ENCODE peak calls at places on chromosomes 2 and 18, in six cellular contexts. One of them, this sample, is unnamed.

GRCh38 chr2:110979834-110980612 is 140.7 kb upstream of the BCL2L11 start:
- DNase-seq in SK-N-SH: no peak
- DNase-seq in GM23338: peak; percentile 12
- DNase-seq in MM.1S: no peak
- DNase-seq in PC-3: peak; percentile 38
- DNase-seq in GM23248: no peak
- DNase-seq in this sample: no peak

GRCh38 chr2:71662665-71663394 is 209.5 kb downstream of the DYSF start:
- DNase-seq in MM.1S: no peak
- DNase-seq in GM23248: no peak
- DNase-seq in PC-3: no peak
- DNase-seq in SK-N-SH: no peak
- DNase-seq in GM23338: no peak
- DNase-seq in this sample: no peak

GRCh38 chr2:54497738-54498680 is 41.9 kb downstream of the SPTBN1 start:
- DNase-seq in GM23248: peak; percentile 58
- DNase-seq in GM23338: peak; percentile 68
- DNase-seq in MM.1S: no peak
- DNase-seq in PC-3: peak; percentile 20
- DNase-seq in SK-N-SH: no peak
- DNase-seq in this sample: peak; percentile 35

GRCh38 chr2:44553456-44553855 is 191.7 kb downstream of the CAMKMT start:
- DNase-seq in PC-3: peak; percentile 79
- DNase-seq in SK-N-SH: no peak
- DNase-seq in GM23338: no peak
- DNase-seq in GM23248: peak; percentile 84
- DNase-seq in MM.1S: no peak
- DNase-seq in this sample: no peak

GRCh38 chr2:179263460-179264237 is 983 bp downstream of the SESTD1 start:
- DNase-seq in PC-3: peak; percentile 56
- DNase-seq in GM23338: peak; percentile 44
- DNase-seq in GM23248: peak; percentile 68
- DNase-seq in SK-N-SH: peak; percentile 75
- DNase-seq in MM.1S: peak; percentile 40
- DNase-seq in this sample: peak; percentile 48

GRCh38 chr2:13034861-13035260 is 318.1 kb downstream of the TRIB2 start:
- DNase-seq in MM.1S: no peak
- DNase-seq in GM23248: no peak
- DNase-seq in PC-3: no peak
- DNase-seq in SK-N-SH: no peak
- DNase-seq in GM23338: no peak
- DNase-seq in this sample: no peak

GRCh38 chr2:63099032-63099431 is 48.4 kb downstream of the OTX1 start:
- DNase-seq in SK-N-SH: no peak
- DNase-seq in GM23248: no peak
- DNase-seq in MM.1S: no peak
- DNase-seq in PC-3: no peak
- DNase-seq in GM23338: no peak
- DNase-seq in this sample: no peak

GRCh38 chr2:237158194-237158593 is 72.5 kb downstream of the COPS8 start:
- DNase-seq in GM23338: no peak
- DNase-seq in SK-N-SH: no peak
- DNase-seq in GM23248: no peak
- DNase-seq in MM.1S: no peak
- DNase-seq in PC-3: no peak
- DNase-seq in this sample: no peak

GRCh38 chr18:7273301-7273911 is 42.5 kb downstream of the LRRC30 start:
- DNase-seq in MM.1S: no peak
- DNase-seq in PC-3: peak; percentile 91
- DNase-seq in GM23248: peak; percentile 84
- DNase-seq in GM23338: no peak
- DNase-seq in SK-N-SH: no peak
- DNase-seq in this sample: peak; percentile 15

GRCh38 chr2:15546297-15547098 is 14.6 kb downstream of the NBAS start:
- DNase-seq in MM.1S: no peak
- DNase-seq in GM23338: no peak
- DNase-seq in GM23248: no peak
- DNase-seq in PC-3: no peak
- DNase-seq in SK-N-SH: no peak
- DNase-seq in this sample: no peak

GRCh38 chr2:228015741-228016140 is 144.3 kb downstream of the DAW1 start:
- DNase-seq in MM.1S: no peak
- DNase-seq in GM23338: no peak
- DNase-seq in PC-3: no peak
- DNase-seq in GM23248: no peak
- DNase-seq in SK-N-SH: no peak
- DNase-seq in this sample: no peak

GRCh38 chr2:148645925-148646559 is 1.5 kb downstream of the EPC2 start:
- DNase-seq in SK-N-SH: peak; percentile 61
- DNase-seq in GM23248: peak; percentile 93
- DNase-seq in MM.1S: peak; percentile 91
- DNase-seq in GM23338: peak; percentile 63
- DNase-seq in PC-3: peak; percentile 85
- DNase-seq in this sample: peak; percentile 43

GRCh38 chr2:27220091-27220490 is 2.9 kb downstream of the CAD start:
- DNase-seq in GM23248: no peak
- DNase-seq in PC-3: no peak
- DNase-seq in GM23338: no peak
- DNase-seq in SK-N-SH: no peak
- DNase-seq in MM.1S: no peak
- DNase-seq in this sample: no peak

GRCh38 chr2:37858197-37858711 is 66.8 kb upstream of the RMDN2 start:
- DNase-seq in GM23248: peak; percentile 83
- DNase-seq in PC-3: no peak
- DNase-seq in GM23338: no peak
- DNase-seq in MM.1S: no peak
- DNase-seq in SK-N-SH: no peak
- DNase-seq in this sample: no peak

GRCh38 chr2:226837334-226837733 is 1.5 kb downstream of the RHBDD1 start:
- DNase-seq in GM23248: no peak
- DNase-seq in SK-N-SH: no peak
- DNase-seq in PC-3: no peak
- DNase-seq in GM23338: no peak
- DNase-seq in MM.1S: no peak
- DNase-seq in this sample: no peak

GRCh38 chr2:199868431-199869226 is 17.6 kb upstream of the FTCDNL1 start:
- DNase-seq in GM23338: no peak
- DNase-seq in MM.1S: no peak
- DNase-seq in GM23248: no peak
- DNase-seq in SK-N-SH: no peak
- DNase-seq in PC-3: no peak
- DNase-seq in this sample: peak; percentile 10

GRCh38 chr2:37418956-37419355 is 74.5 kb downstream of the QPCT start:
- DNase-seq in MM.1S: no peak
- DNase-seq in GM23338: no peak
- DNase-seq in SK-N-SH: no peak
- DNase-seq in PC-3: peak; percentile 64
- DNase-seq in GM23248: no peak
- DNase-seq in this sample: no peak

GRCh38 chr18:58891753-58892152 is 27.1 kb downstream of the ZNF532 start:
- DNase-seq in GM23248: no peak
- DNase-seq in GM23338: no peak
- DNase-seq in SK-N-SH: no peak
- DNase-seq in MM.1S: no peak
- DNase-seq in PC-3: no peak
- DNase-seq in this sample: no peak

GRCh38 chr2:152743004-152743403 is 24.6 kb downstream of the ARL6IP6 start:
- DNase-seq in MM.1S: peak; percentile 32
- DNase-seq in PC-3: peak; percentile 51
- DNase-seq in SK-N-SH: peak; percentile 16
- DNase-seq in GM23248: peak; percentile 23
- DNase-seq in GM23338: peak; percentile 43
- DNase-seq in this sample: no peak

GRCh38 chr2:36389081-36389480 is 33.5 kb downstream of the CRIM1 start:
- DNase-seq in SK-N-SH: no peak
- DNase-seq in GM23248: peak; percentile 38
- DNase-seq in GM23338: peak; percentile 61
- DNase-seq in MM.1S: no peak
- DNase-seq in PC-3: peak; percentile 45
- DNase-seq in this sample: no peak

GRCh38 chr2:159797468-159798375 is at the start of gene CD302:
- DNase-seq in GM23338: peak; percentile 74
- DNase-seq in MM.1S: no peak
- DNase-seq in SK-N-SH: peak; percentile 87
- DNase-seq in PC-3: peak; percentile 44
- DNase-seq in GM23248: peak; percentile 87
- DNase-seq in this sample: peak; percentile 77

GRCh38 chr2:113277474-113278072 is 1.1 kb downstream of the PAX8 start:
- DNase-seq in MM.1S: no peak
- DNase-seq in PC-3: no peak
- DNase-seq in GM23338: peak; percentile 60
- DNase-seq in SK-N-SH: peak; percentile 27
- DNase-seq in GM23248: peak; percentile 26
- DNase-seq in this sample: peak; percentile 74

GRCh38 chr2:85307527-85307897 is 20.3 kb downstream of the TGOLN2 start:
- DNase-seq in MM.1S: no peak
- DNase-seq in SK-N-SH: no peak
- DNase-seq in GM23248: no peak
- DNase-seq in GM23338: no peak
- DNase-seq in PC-3: no peak
- DNase-seq in this sample: no peak
- H3K27me3 ChIP-seq in MM.1S: no peaks in the 10 kb centered on the region
- H3K27me3 ChIP-seq in SK-N-SH: no peaks in the 10 kb centered on the region
- H3K27me3 ChIP-seq in GM23248: no peaks in the 10 kb centered on the region
- H3K27me3 ChIP-seq in GM23338: no peaks in the 10 kb centered on the region
- H3K27me3 ChIP-seq in PC-3: no peaks in the 10 kb centered on the region
- H3K27me3 ChIP-seq in this sample: no peaks in the 10 kb centered on the region

GRCh38 chr2:46393352-46393820 is 86.0 kb upstream of the TMEM247 start:
- DNase-seq in GM23248: no peak
- DNase-seq in PC-3: no peak
- DNase-seq in SK-N-SH: no peak
- DNase-seq in MM.1S: no peak
- DNase-seq in GM23338: no peak
- DNase-seq in this sample: no peak
- TF ChIP-seq EZH2phosphoT487 in GM23248: no peak
- TF ChIP-seq EZH2phosphoT487 in PC-3: no peak
- TF ChIP-seq EZH2phosphoT487 in SK-N-SH: no peak
- TF ChIP-seq EZH2phosphoT487 in MM.1S: no peak
- TF ChIP-seq EZH2phosphoT487 in GM23338: no peak
- TF ChIP-seq EZH2phosphoT487 in this sample: no peak

GRCh38 chr2:230205721-230206120 is 14.1 kb downstream of the SP110 start:
- DNase-seq in GM23338: no peak
- DNase-seq in GM23248: no peak
- DNase-seq in SK-N-SH: no peak
- DNase-seq in MM.1S: no peak
- DNase-seq in PC-3: no peak
- DNase-seq in this sample: no peak
- H3F3A ChIP-seq in GM23338: no peaks in the 10 kb centered on the region
- H3F3A ChIP-seq in GM23248: no peaks in the 10 kb centered on the region
- H3F3A ChIP-seq in SK-N-SH: no peaks in the 10 kb centered on the region
- H3F3A ChIP-seq in MM.1S: peaks cover 8% of the 10 kb centered on the region
- H3F3A ChIP-seq in PC-3: no peaks in the 10 kb centered on the region
- H3F3A ChIP-seq in this sample: no peaks in the 10 kb centered on the region

DNA sequence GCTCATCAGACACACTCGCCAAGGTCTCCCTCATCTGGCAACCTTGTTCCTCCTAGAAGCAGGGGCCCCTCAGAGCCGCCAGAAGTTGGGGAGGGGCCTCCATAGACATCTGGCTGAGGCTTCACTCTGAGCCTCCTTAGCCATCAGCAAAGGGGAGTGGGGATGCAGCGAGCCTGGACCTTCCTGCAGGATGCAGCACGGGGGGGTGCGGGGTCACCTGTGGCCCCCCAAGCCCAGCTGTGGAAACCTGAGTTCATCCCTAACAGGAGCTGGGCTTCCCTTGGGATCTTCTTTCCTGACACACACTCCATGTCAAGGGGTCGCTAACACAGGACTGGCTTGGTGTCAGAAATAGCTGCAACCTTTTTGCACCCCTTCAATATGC is 174.7 kb downstream of the RTP5 start:
- DNase-seq in MM.1S: no peak
- DNase-seq in GM23338: no peak
- DNase-seq in GM23248: no peak
- DNase-seq in SK-N-SH: no peak
- DNase-seq in PC-3: no peak
- DNase-seq in this sample: no peak
- H3K27me3 ChIP-seq in MM.1S: peaks cover 9% of the 10 kb centered on the region
- H3K27me3 ChIP-seq in GM23338: peaks cover 88% of the 10 kb centered on the region
- H3K27me3 ChIP-seq in GM23248: peaks cover 43% of the 10 kb centered on the region
- H3K27me3 ChIP-seq in SK-N-SH: peaks cover 13% of the 10 kb centered on the region
- H3K27me3 ChIP-seq in PC-3: peaks cover 4% of the 10 kb centered on the region
- H3K27me3 ChIP-seq in this sample: peaks cover 75% of the 10 kb centered on the region

This sample was measured in neural progenitor cell.